ENCODE peak calls at places on chromosomes 4 and X, in six cellular contexts. One of them, this sample, is unnamed.
A peak's percentile ranks its signal among the peaks of the same experiment; 100 is the strongest.

GRCh38 chr4:81215219-81215892 is at the start of gene PRKG2:
- DNase-seq in CD4-positive, alpha-beta memory T cell: no peak
- DNase-seq in heart right ventricle: no peak
- DNase-seq in cardiac muscle cell: peak; percentile 40
- DNase-seq in effector memory CD4-positive, alpha-beta T cell: no peak
- DNase-seq in heart left ventricle: no peak
- DNase-seq in this sample: no peak

GRCh38 chr4:7431696-7432530 is 2.8 kb downstream of the PSAPL1 start:
- DNase-seq in effector memory CD4-positive, alpha-beta T cell: no peak
- DNase-seq in heart left ventricle: peak; percentile 44
- DNase-seq in heart right ventricle: no peak
- DNase-seq in cardiac muscle cell: no peak
- DNase-seq in CD4-positive, alpha-beta memory T cell: no peak
- DNase-seq in this sample: peak; percentile 25

GRCh38 chr4:2673157-2673556 is 83.0 kb downstream of the TNIP2 start:
- DNase-seq in heart right ventricle: no peak
- DNase-seq in CD4-positive, alpha-beta memory T cell: no peak
- DNase-seq in heart left ventricle: no peak
- DNase-seq in cardiac muscle cell: peak; percentile 35
- DNase-seq in effector memory CD4-positive, alpha-beta T cell: no peak
- DNase-seq in this sample: no peak

GRCh38 chr4:54661686-54662085 is 3.9 kb downstream of the KIT start:
- DNase-seq in effector memory CD4-positive, alpha-beta T cell: no peak
- DNase-seq in heart left ventricle: no peak
- DNase-seq in cardiac muscle cell: no peak
- DNase-seq in heart right ventricle: no peak
- DNase-seq in CD4-positive, alpha-beta memory T cell: no peak
- DNase-seq in this sample: no peak

GRCh38 chrX:38247051-38247450 is 26.4 kb upstream of the SRPX start:
- DNase-seq in cardiac muscle cell: no peak
- DNase-seq in heart left ventricle: no peak
- DNase-seq in effector memory CD4-positive, alpha-beta T cell: no peak
- DNase-seq in CD4-positive, alpha-beta memory T cell: no peak
- DNase-seq in heart right ventricle: no peak
- DNase-seq in this sample: no peak

GRCh38 chr4:4857809-4858508 is 1.5 kb upstream of the MSX1 start:
- DNase-seq in effector memory CD4-positive, alpha-beta T cell: no peak
- DNase-seq in CD4-positive, alpha-beta memory T cell: no peak
- DNase-seq in cardiac muscle cell: no peak
- DNase-seq in heart left ventricle: peak; percentile 35
- DNase-seq in heart right ventricle: no peak
- DNase-seq in this sample: no peak

GRCh38 chr4:79964715-79965345 is 108.2 kb downstream of the ANTXR2 start:
- DNase-seq in heart left ventricle: peak; percentile 35
- DNase-seq in heart right ventricle: no peak
- DNase-seq in CD4-positive, alpha-beta memory T cell: no peak
- DNase-seq in cardiac muscle cell: peak; percentile 14
- DNase-seq in effector memory CD4-positive, alpha-beta T cell: no peak
- DNase-seq in this sample: no peak

GRCh38 chrX:129360175-129360574 is 163.1 kb downstream of the SMARCA1 start:
- DNase-seq in cardiac muscle cell: peak; percentile 61
- DNase-seq in effector memory CD4-positive, alpha-beta T cell: no peak
- DNase-seq in heart left ventricle: no peak
- DNase-seq in heart right ventricle: no peak
- DNase-seq in CD4-positive, alpha-beta memory T cell: peak; percentile 26
- DNase-seq in this sample: no peak

GRCh38 chrX:101265869-101266428 is 25.2 kb downstream of the TAF7L start:
- DNase-seq in heart right ventricle: no peak
- DNase-seq in CD4-positive, alpha-beta memory T cell: no peak
- DNase-seq in cardiac muscle cell: no peak
- DNase-seq in effector memory CD4-positive, alpha-beta T cell: no peak
- DNase-seq in heart left ventricle: no peak
- DNase-seq in this sample: no peak

GRCh38 chr4:136863756-136864155 is 668.5 kb downstream of the PCDH18 start:
- DNase-seq in heart right ventricle: no peak
- DNase-seq in cardiac muscle cell: no peak
- DNase-seq in CD4-positive, alpha-beta memory T cell: no peak
- DNase-seq in heart left ventricle: no peak
- DNase-seq in effector memory CD4-positive, alpha-beta T cell: no peak
- DNase-seq in this sample: no peak

GRCh38 chrX:153504445-153505016 is 9.8 kb downstream of the BGN start:
- DNase-seq in CD4-positive, alpha-beta memory T cell: no peak
- DNase-seq in heart right ventricle: no peak
- DNase-seq in heart left ventricle: no peak
- DNase-seq in cardiac muscle cell: no peak
- DNase-seq in effector memory CD4-positive, alpha-beta T cell: no peak
- DNase-seq in this sample: no peak

GRCh38 chr4:157818946-157819692 is 353.7 kb downstream of the GASK1B start:
- DNase-seq in heart left ventricle: no peak
- DNase-seq in CD4-positive, alpha-beta memory T cell: no peak
- DNase-seq in effector memory CD4-positive, alpha-beta T cell: no peak
- DNase-seq in heart right ventricle: no peak
- DNase-seq in cardiac muscle cell: no peak
- DNase-seq in this sample: no peak

GRCh38 chr4:52837716-52838558 is 24.2 kb upstream of the RASL11B start:
- DNase-seq in effector memory CD4-positive, alpha-beta T cell: no peak
- DNase-seq in cardiac muscle cell: peak; percentile 17
- DNase-seq in heart right ventricle: no peak
- DNase-seq in CD4-positive, alpha-beta memory T cell: no peak
- DNase-seq in heart left ventricle: no peak
- DNase-seq in this sample: no peak

GRCh38 chr4:5773271-5773555 is 62.2 kb downstream of the EVC start:
- DNase-seq in effector memory CD4-positive, alpha-beta T cell: no peak
- DNase-seq in cardiac muscle cell: no peak
- DNase-seq in heart right ventricle: no peak
- DNase-seq in CD4-positive, alpha-beta memory T cell: no peak
- DNase-seq in heart left ventricle: no peak
- DNase-seq in this sample: no peak

GRCh38 chr4:110164251-110164650 is 34.2 kb downstream of the ELOVL6 start:
- DNase-seq in heart left ventricle: no peak
- DNase-seq in cardiac muscle cell: peak; percentile 28
- DNase-seq in heart right ventricle: no peak
- DNase-seq in CD4-positive, alpha-beta memory T cell: no peak
- DNase-seq in effector memory CD4-positive, alpha-beta T cell: no peak
- DNase-seq in this sample: no peak

GRCh38 chrX:139784788-139785187 is 76.8 kb upstream of the MCF2 start:
- DNase-seq in CD4-positive, alpha-beta memory T cell: no peak
- DNase-seq in heart left ventricle: no peak
- DNase-seq in effector memory CD4-positive, alpha-beta T cell: no peak
- DNase-seq in heart right ventricle: no peak
- DNase-seq in cardiac muscle cell: no peak
- DNase-seq in this sample: no peak

GRCh38 chrX:132216806-132217202 is 2.4 kb downstream of the RAP2C start:
- DNase-seq in heart left ventricle: no peak
- DNase-seq in heart right ventricle: no peak
- DNase-seq in CD4-positive, alpha-beta memory T cell: peak; percentile 76
- DNase-seq in cardiac muscle cell: no peak
- DNase-seq in effector memory CD4-positive, alpha-beta T cell: peak; percentile 8
- DNase-seq in this sample: no peak

GRCh38 chr4:173508386-173509002 is 21.5 kb downstream of the HAND2 start:
- DNase-seq in effector memory CD4-positive, alpha-beta T cell: no peak
- DNase-seq in heart right ventricle: no peak
- DNase-seq in CD4-positive, alpha-beta memory T cell: no peak
- DNase-seq in heart left ventricle: no peak
- DNase-seq in cardiac muscle cell: peak; percentile 59
- DNase-seq in this sample: no peak

GRCh38 chr4:139887962-139888735 is 222.5 kb downstream of the MGST2 start:
- DNase-seq in heart right ventricle: no peak
- DNase-seq in cardiac muscle cell: no peak
- DNase-seq in CD4-positive, alpha-beta memory T cell: no peak
- DNase-seq in effector memory CD4-positive, alpha-beta T cell: no peak
- DNase-seq in heart left ventricle: no peak
- DNase-seq in this sample: no peak

GRCh38 chr4:1903035-1903434 is 31.8 kb downstream of the NSD2 start:
- DNase-seq in CD4-positive, alpha-beta memory T cell: no peak
- DNase-seq in heart left ventricle: no peak
- DNase-seq in heart right ventricle: no peak
- DNase-seq in cardiac muscle cell: no peak
- DNase-seq in effector memory CD4-positive, alpha-beta T cell: no peak
- DNase-seq in this sample: peak; percentile 19

DNA sequence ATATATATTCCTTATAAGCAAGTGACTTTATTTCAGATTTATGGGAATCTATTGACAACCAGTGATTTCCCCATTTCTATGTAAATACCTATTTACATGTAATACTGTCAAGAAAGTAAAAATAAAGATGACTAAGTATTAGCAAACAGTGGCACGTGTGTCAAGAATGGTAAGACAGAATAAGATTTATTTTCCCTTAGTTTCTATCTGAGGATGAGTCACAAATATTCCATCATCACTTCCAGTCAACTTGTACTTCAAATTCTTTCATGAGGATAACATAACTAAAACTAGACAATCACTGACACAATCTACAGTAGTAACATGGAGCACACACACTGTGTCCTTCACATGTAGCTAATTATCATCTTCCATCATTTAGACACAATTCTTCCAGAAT is 625.3 kb upstream of the PCDH7 start:
- DNase-seq in cardiac muscle cell: no peak
- DNase-seq in CD4-positive, alpha-beta memory T cell: no peak
- DNase-seq in heart left ventricle: no peak
- DNase-seq in effector memory CD4-positive, alpha-beta T cell: no peak
- DNase-seq in heart right ventricle: no peak
- DNase-seq in this sample: no peak
- H3K9me3 ChIP-seq in cardiac muscle cell: no peaks in the 10 kb centered on the region
- H3K9me3 ChIP-seq in CD4-positive, alpha-beta memory T cell: no peaks in the 10 kb centered on the region
- H3K9me3 ChIP-seq in heart left ventricle: no peaks in the 10 kb centered on the region
- H3K9me3 ChIP-seq in effector memory CD4-positive, alpha-beta T cell: no peaks in the 10 kb centered on the region
- H3K9me3 ChIP-seq in heart right ventricle: no peaks in the 10 kb centered on the region
- H3K9me3 ChIP-seq in this sample: peaks cover 2% of the 10 kb centered on the region

GRCh38 chr4:26285272-26285671 is 35.5 kb upstream of the RBPJ start:
- DNase-seq in effector memory CD4-positive, alpha-beta T cell: no peak
- DNase-seq in heart right ventricle: no peak
- DNase-seq in CD4-positive, alpha-beta memory T cell: no peak
- DNase-seq in heart left ventricle: no peak
- DNase-seq in cardiac muscle cell: no peak
- DNase-seq in this sample: no peak

GRCh38 chr4:26290276-26290675 is 30.5 kb upstream of the RBPJ start:
- DNase-seq in heart left ventricle: no peak
- DNase-seq in heart right ventricle: no peak
- DNase-seq in cardiac muscle cell: no peak
- DNase-seq in CD4-positive, alpha-beta memory T cell: no peak
- DNase-seq in effector memory CD4-positive, alpha-beta T cell: no peak
- DNase-seq in this sample: no peak

GRCh38 chr4:26287748-26288147 is 33.1 kb upstream of the RBPJ start:
- DNase-seq in cardiac muscle cell: no peak
- DNase-seq in heart left ventricle: no peak
- DNase-seq in effector memory CD4-positive, alpha-beta T cell: no peak
- DNase-seq in CD4-positive, alpha-beta memory T cell: no peak
- DNase-seq in heart right ventricle: no peak
- DNase-seq in this sample: no peak

GRCh38 chr4:26289421-26289820 is 31.4 kb upstream of the RBPJ start:
- DNase-seq in cardiac muscle cell: no peak
- DNase-seq in effector memory CD4-positive, alpha-beta T cell: no peak
- DNase-seq in heart right ventricle: no peak
- DNase-seq in CD4-positive, alpha-beta memory T cell: no peak
- DNase-seq in heart left ventricle: no peak
- DNase-seq in this sample: no peak

DNA sequence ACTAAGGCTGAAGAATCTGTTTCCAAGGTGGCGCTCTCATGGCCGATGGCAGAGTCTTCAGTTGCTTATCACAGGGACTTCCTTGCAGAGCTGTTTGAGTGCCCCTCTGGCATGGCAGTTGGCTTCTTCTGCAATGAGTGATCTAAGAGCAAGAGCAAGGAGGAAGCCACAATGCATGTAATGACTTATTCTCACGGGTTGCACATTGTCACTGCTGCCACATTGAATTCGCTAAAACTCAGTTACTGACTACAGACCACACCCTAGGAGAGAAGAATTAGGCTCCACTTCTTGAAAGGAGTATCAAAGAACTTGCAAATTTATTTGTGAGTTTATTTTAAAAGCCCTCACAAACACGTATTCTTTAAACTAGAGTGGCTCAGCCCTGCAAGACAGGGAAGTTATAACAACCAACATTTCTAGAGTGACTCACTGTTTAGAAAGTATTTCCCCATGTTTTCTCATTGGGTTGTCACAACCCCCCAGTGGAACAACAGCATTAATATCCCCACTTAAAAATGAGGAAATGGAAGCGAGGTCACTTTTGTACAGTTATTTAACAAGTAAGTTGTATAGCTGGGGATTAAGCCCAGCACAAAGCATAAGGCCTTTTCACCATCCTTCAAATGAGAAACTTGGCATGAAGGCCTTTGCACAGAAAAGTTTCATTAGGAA is 32.4 kb upstream of the RBPJ start:
- DNase-seq in heart right ventricle: no peak
- DNase-seq in heart left ventricle: no peak
- DNase-seq in effector memory CD4-positive, alpha-beta T cell: no peak
- DNase-seq in cardiac muscle cell: no peak
- DNase-seq in CD4-positive, alpha-beta memory T cell: no peak
- DNase-seq in this sample: no peak
- H3K27ac ChIP-seq in heart right ventricle: no peak overlapping the region
- H3K27ac ChIP-seq in heart left ventricle: no peak overlapping the region
- H3K27ac ChIP-seq in effector memory CD4-positive, alpha-beta T cell: no peak overlapping the region
- H3K27ac ChIP-seq in cardiac muscle cell: no peak overlapping the region
- H3K27ac ChIP-seq in CD4-positive, alpha-beta memory T cell: no peak overlapping the region
- H3K27ac ChIP-seq in this sample: no peak overlapping the region

GRCh38 chr4:184821242-184821641 is 4.5 kb downstream of the ACSL1 start:
- DNase-seq in heart right ventricle: no peak
- DNase-seq in effector memory CD4-positive, alpha-beta T cell: no peak
- DNase-seq in cardiac muscle cell: no peak
- DNase-seq in heart left ventricle: no peak
- DNase-seq in CD4-positive, alpha-beta memory T cell: no peak
- DNase-seq in this sample: no peak
- H3K4me1 ChIP-seq in heart right ventricle: peaks cover 73% of the 10 kb centered on the region
- H3K4me1 ChIP-seq in effector memory CD4-positive, alpha-beta T cell: peaks cover 7% of the 10 kb centered on the region
- H3K4me1 ChIP-seq in cardiac muscle cell: peaks cover 58% of the 10 kb centered on the region
- H3K4me1 ChIP-seq in heart left ventricle: peaks cover 55% of the 10 kb centered on the region
- H3K4me1 ChIP-seq in CD4-positive, alpha-beta memory T cell: peaks cover 26% of the 10 kb centered on the region
- H3K4me1 ChIP-seq in this sample: no peaks in the 10 kb centered on the region

DNA sequence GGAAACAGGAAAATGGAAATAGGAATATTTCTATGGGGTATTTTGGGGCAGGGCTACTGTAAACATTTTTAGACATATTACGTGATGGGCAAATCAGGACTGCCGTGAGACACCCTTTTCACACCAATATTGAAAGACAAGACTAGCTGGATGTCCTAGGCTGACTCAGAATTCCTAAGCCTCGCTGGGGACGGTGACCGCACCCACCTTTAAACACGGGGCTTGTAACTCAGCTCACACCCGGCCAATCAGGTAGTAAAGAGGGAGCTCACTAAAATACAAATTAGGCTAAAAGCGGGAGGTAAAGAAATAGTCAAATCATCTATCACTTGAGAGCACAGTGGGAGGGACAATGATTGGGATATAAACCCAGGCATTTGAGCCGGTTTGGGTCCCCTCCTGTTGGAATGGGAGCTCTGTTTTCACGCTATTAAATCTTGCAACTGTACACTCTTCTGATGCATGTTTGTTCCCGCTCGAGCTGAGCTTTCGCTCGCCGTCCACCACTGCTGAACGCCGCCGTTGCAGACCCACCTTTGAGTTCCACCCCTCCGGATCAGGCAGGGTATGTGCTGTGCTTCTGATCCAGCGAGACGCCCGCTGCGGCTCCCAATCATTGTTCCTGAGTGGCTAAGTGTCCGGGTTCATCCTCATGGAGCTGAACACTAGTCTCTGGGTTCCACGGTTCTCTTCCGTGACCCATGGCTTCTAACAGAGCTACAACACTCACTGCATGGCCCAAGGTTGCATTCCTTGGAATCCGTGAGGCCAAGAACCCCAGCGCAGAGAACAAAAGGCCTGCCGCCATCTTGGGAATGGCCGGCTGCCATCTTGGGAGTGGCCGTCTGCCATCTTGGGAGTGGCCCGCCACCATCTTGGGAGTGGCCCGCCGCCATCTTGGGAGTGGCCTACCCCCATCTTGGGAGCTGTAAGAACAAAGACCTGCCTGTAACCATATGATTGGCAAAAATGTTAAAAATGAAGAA is 152.6 kb downstream of the CRLF2 start:
- DNase-seq in cardiac muscle cell: no peak
- DNase-seq in CD4-positive, alpha-beta memory T cell: no peak
- DNase-seq in heart left ventricle: no peak
- DNase-seq in heart right ventricle: no peak
- DNase-seq in effector memory CD4-positive, alpha-beta T cell: no peak
- DNase-seq in this sample: no peak
- H3K9me3 ChIP-seq in cardiac muscle cell: no peaks in the 10 kb centered on the region
- H3K9me3 ChIP-seq in CD4-positive, alpha-beta memory T cell: no peaks in the 10 kb centered on the region
- H3K9me3 ChIP-seq in heart left ventricle: no peaks in the 10 kb centered on the region
- H3K9me3 ChIP-seq in heart right ventricle: no peaks in the 10 kb centered on the region
- H3K9me3 ChIP-seq in effector memory CD4-positive, alpha-beta T cell: no peaks in the 10 kb centered on the region
- H3K9me3 ChIP-seq in this sample: peaks cover 2% of the 10 kb centered on the region

This sample was measured in aorta.